ENCODE peak calls at places on chromosome 14, in five cellular contexts. K, G, F, V and Q are unnamed samples.

GRCh38 chr14:92366237-92366636 is 43.3 kb downstream of the SLC24A4 start:
- DNase-seq in K (no peak), G (no peak), F (no peak), V (no peak), Q (no peak)

GRCh38 chr14:71591929-71592328 is 340.3 kb upstream of the RGS6 start:
- DNase-seq in K (peak; percentile 74), G (no peak), F (no peak), V (peak; percentile 67), Q (no peak)

GRCh38 chr14:51939727-51940126 is 49.6 kb upstream of the RTRAF start:
- DNase-seq in K (no peak), G (no peak), F (no peak), V (peak; percentile 88), Q (no peak)

GRCh38 chr14:24255931-24256696 is 6.9 kb downstream of the TGM1 start:
- DNase-seq in K (no peak), G (no peak), F (no peak), V (no peak), Q (no peak)

GRCh38 chr14:82854131-82854530 is 1320.5 kb upstream of the SEL1L start:
- DNase-seq in K (no peak), G (no peak), F (no peak), V (no peak), Q (no peak)

GRCh38 chr14:67571275-67571990 is 28.6 kb downstream of the PIGH start:
- DNase-seq in K (no peak), G (peak; percentile 21), F (peak; percentile 81), V (peak; percentile 66), Q (peak; percentile 58)

GRCh38 chr14:99569725-99570541 is 34.1 kb downstream of the CCDC85C start:
- DNase-seq in K (no peak), G (no peak), F (no peak), V (no peak), Q (no peak)

GRCh38 chr14:69052181-69052601 is 73.1 kb upstream of the ACTN1 start:
- DNase-seq in K (no peak), G (no peak), F (no peak), V (peak; percentile 70), Q (no peak)

GRCh38 chr14:56874375-56874774 is 64.1 kb upstream of the OTX2 start:
- DNase-seq in K (no peak), G (no peak), F (no peak), V (no peak), Q (no peak)

GRCh38 chr14:87434680-87435079 is 558.3 kb downstream of the GALC start:
- DNase-seq in K (no peak), G (no peak), F (no peak), V (no peak), Q (no peak)

GRCh38 chr14:34329281-34329680 is 132.8 kb downstream of the SPTSSA start:
- DNase-seq in K (no peak), G (no peak), F (no peak), V (peak; percentile 7), Q (no peak)

GRCh38 chr14:34322940-34323418 is 139.1 kb downstream of the SPTSSA start:
- DNase-seq in K (peak; percentile 8), G (peak; percentile 32), F (peak; percentile 74), V (peak; percentile 70), Q (peak; percentile 57)

GRCh38 chr14:34328178-34328577 is 133.9 kb downstream of the SPTSSA start:
- DNase-seq in K (no peak), G (no peak), F (no peak), V (peak; percentile 14), Q (no peak)

GRCh38 chr14:34325493-34325892 is 136.5 kb downstream of the SPTSSA start:
- DNase-seq in K (no peak), G (no peak), F (no peak), V (peak; percentile 33), Q (no peak)

GRCh38 chr14:34324363-34324795 is 137.7 kb downstream of the SPTSSA start:
- DNase-seq in K (peak; percentile 5), G (no peak), F (no peak), V (peak; percentile 61), Q (no peak)
- TF ChIP-seq CTCF in K (peak; percentile 57), G (peak; percentile 60), F (peak; percentile 74), V (peak; percentile 71), Q (peak; percentile 90)

DNA sequence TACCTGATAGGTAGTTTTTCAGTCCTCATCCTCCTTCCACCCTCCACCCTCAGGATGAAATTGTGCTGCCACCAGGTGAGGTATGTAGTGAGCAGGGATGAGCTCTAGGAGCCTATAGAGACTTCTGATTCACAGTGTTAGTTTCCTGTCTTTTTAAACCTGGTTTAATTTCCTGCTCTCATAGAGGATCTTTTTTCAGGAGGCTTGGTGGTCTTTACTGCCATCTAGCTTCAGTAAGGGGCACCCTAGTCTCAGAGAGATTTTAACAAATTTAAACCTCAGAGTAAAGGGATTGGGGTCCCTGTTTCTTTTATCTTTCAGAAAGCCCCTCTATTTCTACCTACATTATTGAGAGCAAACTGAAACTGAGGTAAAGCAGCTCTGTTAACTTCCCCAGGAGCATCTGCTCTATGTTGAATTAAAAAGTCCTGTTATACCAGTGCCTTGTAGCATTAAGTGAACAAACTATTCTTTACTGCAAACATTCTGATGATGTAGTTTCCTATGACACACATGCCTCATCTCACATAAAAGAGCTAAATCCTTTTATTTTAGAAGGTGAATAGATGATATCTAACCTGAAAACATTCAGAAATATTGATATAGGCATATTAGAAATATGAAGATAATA is 172.2 kb upstream of the DDHD1 start:
- DNase-seq in K (no peak), G (no peak), F (no peak), V (peak; percentile 32), Q (no peak)
- TF ChIP-seq CTCF in K (peak; percentile 31), G (peak; percentile 53), F (peak; percentile 15), V (peak; percentile 42), Q (no peak)

GRCh38 chr14:58129208-58129607 is 22.8 kb downstream of the ARMH4 start:
- DNase-seq in K (no peak), G (no peak), F (no peak), V (no peak), Q (no peak)
- TF ChIP-seq CTCF in K (peak; percentile 13), G (no peak), F (no peak), V (peak; percentile 18), Q (no peak)

DNA sequence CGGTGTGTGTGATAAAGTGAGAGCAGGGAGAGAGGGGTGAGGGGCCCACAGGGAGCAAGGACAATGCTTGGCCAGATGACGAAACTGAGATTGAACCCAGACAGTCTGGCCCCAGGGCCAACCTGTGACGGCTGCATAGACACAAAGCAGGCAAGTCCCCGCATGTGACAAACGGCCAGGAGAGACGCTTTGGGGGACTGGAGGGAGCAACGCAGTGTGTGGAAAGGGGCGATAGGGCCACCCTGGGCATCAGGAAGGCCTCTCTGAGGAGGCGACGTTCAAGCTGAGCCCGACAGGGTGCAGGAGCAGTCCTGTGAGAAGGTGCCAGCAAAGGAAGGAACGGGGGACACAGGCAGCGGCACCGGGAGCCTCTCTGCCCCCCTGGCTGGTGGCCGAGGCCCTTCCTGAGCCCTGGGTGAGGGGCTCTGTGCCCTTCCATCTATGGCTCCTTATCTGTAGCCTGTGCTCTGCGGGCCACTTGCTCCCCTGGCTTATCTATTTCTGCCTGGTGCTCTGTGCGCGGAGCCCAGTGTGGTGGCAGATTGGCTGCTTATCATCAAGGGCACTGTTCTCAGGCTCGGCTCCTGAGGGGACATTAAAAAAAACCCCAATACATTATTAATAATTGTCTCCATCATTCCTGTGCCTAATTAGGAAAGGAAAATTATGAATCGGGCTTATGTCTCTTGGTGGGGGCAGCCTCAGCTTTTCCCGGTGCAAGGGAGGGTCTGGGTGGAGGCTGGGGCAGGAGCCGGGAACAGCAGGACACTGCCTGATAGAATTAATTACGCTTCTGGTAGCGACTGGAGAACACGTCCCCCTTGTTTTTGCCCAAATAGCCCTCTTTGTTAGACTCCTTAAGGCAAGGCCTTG is 39.8 kb downstream of the PRIMA1 start:
- DNase-seq in K (no peak), G (no peak), F (no peak), V (no peak), Q (no peak)
- TF ChIP-seq CTCF in K (no peak), G (no peak), F (no peak), V (no peak), Q (no peak)

GRCh38 chr14:34865889-34866574 is 9.1 kb downstream of the BAZ1A start:
- DNase-seq in K (no peak), G (no peak), F (no peak), V (no peak), Q (no peak)
- TF ChIP-seq CTCF in K (no peak), G (no peak), F (no peak), V (no peak), Q (no peak)

DNA sequence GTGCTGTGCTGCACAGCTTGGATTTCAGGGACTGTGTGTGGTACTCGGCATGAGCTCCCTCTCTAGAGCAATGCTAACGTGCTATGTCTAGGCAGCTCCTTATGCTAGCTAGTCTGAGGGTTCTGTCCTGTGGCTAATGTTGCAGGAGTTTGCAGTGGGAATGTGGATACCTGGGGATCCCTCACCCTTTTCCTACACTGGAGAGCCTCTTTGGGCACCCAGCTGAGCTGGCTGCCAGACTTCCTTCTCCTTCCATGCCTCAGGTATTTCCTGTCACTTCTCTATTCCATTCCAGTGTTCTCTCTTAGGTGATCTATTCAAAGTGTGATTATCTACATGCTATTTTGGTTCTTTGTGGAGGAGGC is 64.9 kb downstream of the FBXO33 start:
- DNase-seq in K (no peak), G (no peak), F (no peak), V (no peak), Q (no peak)
- TF ChIP-seq CTCF in K (no peak), G (no peak), F (no peak), V (no peak), Q (no peak)

DNA sequence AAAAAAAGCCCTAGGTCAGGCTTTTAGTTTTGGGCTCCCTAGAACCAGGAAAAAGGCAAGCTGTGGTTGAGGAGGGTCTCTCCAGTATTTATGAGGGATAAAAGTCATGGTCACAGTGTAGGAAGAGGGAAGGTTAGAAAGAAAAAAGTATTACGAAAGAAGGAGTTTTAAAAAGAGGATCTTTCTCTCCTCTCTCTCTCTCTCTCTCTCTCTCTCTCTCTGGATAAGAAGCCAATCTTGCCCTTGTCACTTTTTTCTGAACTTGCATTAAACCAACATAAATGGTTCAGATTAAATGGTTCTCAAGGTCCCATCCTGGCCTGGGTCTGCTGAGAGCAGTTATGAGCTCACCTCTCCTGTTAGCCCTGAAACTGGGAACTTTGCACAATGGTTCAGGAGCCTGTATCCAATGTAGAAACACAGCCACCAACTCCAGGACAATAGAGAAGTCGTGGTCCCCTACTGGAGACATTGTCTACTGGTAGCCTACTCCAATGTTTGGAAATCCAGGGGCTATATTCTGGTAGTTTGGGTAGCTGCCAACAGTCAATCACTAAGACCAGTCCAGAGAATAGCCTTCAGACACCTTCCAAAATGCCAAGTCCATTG is 131.9 kb downstream of the DAD1 start:
- DNase-seq in K (no peak), G (no peak), F (no peak), V (no peak), Q (no peak)
- TF ChIP-seq CTCF in K (no peak), G (no peak), F (no peak), V (no peak), Q (no peak)